ENCODE peak calls at places on chromosomes 16 and 17, in ten cellular contexts. One of them, this sample, is unnamed.

GRCh38 chr17:80790021-80790765 is 201.4 kb upstream of the CHMP6 start:
- DNase-seq in stimulated activated CD4-positive, alpha-beta T cell treated with anti-CD3 and anti-CD28 coated beads, Interleukin-1b, Interleukin-23, amount 100 ng/mL, for 1 hour: no peak
- DNase-seq in AG09319: no peak
- DNase-seq in tibial nerve: no peak
- DNase-seq in foreskin fibroblast: no peak
- DNase-seq in CD8-positive, alpha-beta T cell: peak
- DNase-seq in Calu3: no peak
- DNase-seq in cardiac muscle cell: no peak
- DNase-seq in fibroblast of pulmonary artery: peak
- DNase-seq in SW 1271: no peak
- DNase-seq in this sample: no peak

GRCh38 chr16:52497067-52497816 is 49.7 kb downstream of the TOX3 start:
- DNase-seq in tibial nerve: no peak
- DNase-seq in stimulated activated CD4-positive, alpha-beta T cell treated with anti-CD3 and anti-CD28 coated beads, Interleukin-1b, Interleukin-23, amount 100 ng/mL, for 1 hour: no peak
- DNase-seq in cardiac muscle cell: peak
- DNase-seq in fibroblast of pulmonary artery: peak
- DNase-seq in Calu3: no peak
- DNase-seq in CD8-positive, alpha-beta T cell: no peak
- DNase-seq in foreskin fibroblast: no peak
- DNase-seq in SW 1271: no peak
- DNase-seq in AG09319: no peak
- DNase-seq in this sample: no peak

GRCh38 chr17:42132941-42133340 is 10.3 kb downstream of the HSPB9 start:
- DNase-seq in foreskin fibroblast: peak
- DNase-seq in AG09319: peak
- DNase-seq in Calu3: peak
- DNase-seq in CD8-positive, alpha-beta T cell: no peak
- DNase-seq in cardiac muscle cell: no peak
- DNase-seq in SW 1271: no peak
- DNase-seq in stimulated activated CD4-positive, alpha-beta T cell treated with anti-CD3 and anti-CD28 coated beads, Interleukin-1b, Interleukin-23, amount 100 ng/mL, for 1 hour: no peak
- DNase-seq in tibial nerve: no peak
- DNase-seq in fibroblast of pulmonary artery: peak
- DNase-seq in this sample: no peak

GRCh38 chr16:7137560-7138330 is 194.9 kb upstream of the RBFOX1 start:
- DNase-seq in fibroblast of pulmonary artery: no peak
- DNase-seq in AG09319: no peak
- DNase-seq in cardiac muscle cell: no peak
- DNase-seq in stimulated activated CD4-positive, alpha-beta T cell treated with anti-CD3 and anti-CD28 coated beads, Interleukin-1b, Interleukin-23, amount 100 ng/mL, for 1 hour: no peak
- DNase-seq in CD8-positive, alpha-beta T cell: no peak
- DNase-seq in SW 1271: no peak
- DNase-seq in foreskin fibroblast: no peak
- DNase-seq in Calu3: no peak
- DNase-seq in tibial nerve: no peak
- DNase-seq in this sample: no peak

GRCh38 chr16:20611350-20611902 is 35.3 kb upstream of the ACSM2B start:
- DNase-seq in stimulated activated CD4-positive, alpha-beta T cell treated with anti-CD3 and anti-CD28 coated beads, Interleukin-1b, Interleukin-23, amount 100 ng/mL, for 1 hour: no peak
- DNase-seq in fibroblast of pulmonary artery: no peak
- DNase-seq in Calu3: no peak
- DNase-seq in cardiac muscle cell: no peak
- DNase-seq in tibial nerve: no peak
- DNase-seq in foreskin fibroblast: no peak
- DNase-seq in AG09319: no peak
- DNase-seq in SW 1271: no peak
- DNase-seq in CD8-positive, alpha-beta T cell: no peak
- DNase-seq in this sample: no peak

GRCh38 chr16:31842864-31843263 is 30.7 kb upstream of the ZNF267 start:
- DNase-seq in CD8-positive, alpha-beta T cell: no peak
- DNase-seq in stimulated activated CD4-positive, alpha-beta T cell treated with anti-CD3 and anti-CD28 coated beads, Interleukin-1b, Interleukin-23, amount 100 ng/mL, for 1 hour: no peak
- DNase-seq in fibroblast of pulmonary artery: no peak
- DNase-seq in cardiac muscle cell: no peak
- DNase-seq in Calu3: no peak
- DNase-seq in AG09319: no peak
- DNase-seq in SW 1271: no peak
- DNase-seq in tibial nerve: no peak
- DNase-seq in foreskin fibroblast: no peak
- DNase-seq in this sample: no peak

GRCh38 chr16:75579435-75579834 is 13.3 kb downstream of the GABARAPL2 start:
- DNase-seq in foreskin fibroblast: no peak
- DNase-seq in cardiac muscle cell: no peak
- DNase-seq in Calu3: no peak
- DNase-seq in fibroblast of pulmonary artery: no peak
- DNase-seq in SW 1271: no peak
- DNase-seq in AG09319: no peak
- DNase-seq in stimulated activated CD4-positive, alpha-beta T cell treated with anti-CD3 and anti-CD28 coated beads, Interleukin-1b, Interleukin-23, amount 100 ng/mL, for 1 hour: no peak
- DNase-seq in CD8-positive, alpha-beta T cell: no peak
- DNase-seq in tibial nerve: no peak
- DNase-seq in this sample: no peak

GRCh38 chr16:27408012-27408601 is 6.1 kb downstream of the IL21R start:
- DNase-seq in AG09319: no peak
- DNase-seq in CD8-positive, alpha-beta T cell: no peak
- DNase-seq in fibroblast of pulmonary artery: peak
- DNase-seq in stimulated activated CD4-positive, alpha-beta T cell treated with anti-CD3 and anti-CD28 coated beads, Interleukin-1b, Interleukin-23, amount 100 ng/mL, for 1 hour: no peak
- DNase-seq in Calu3: no peak
- DNase-seq in SW 1271: peak
- DNase-seq in tibial nerve: no peak
- DNase-seq in cardiac muscle cell: no peak
- DNase-seq in foreskin fibroblast: peak
- DNase-seq in this sample: no peak

GRCh38 chr17:20089795-20090547 is 80.8 kb downstream of the SPECC1 start:
- DNase-seq in tibial nerve: no peak
- DNase-seq in CD8-positive, alpha-beta T cell: no peak
- DNase-seq in foreskin fibroblast: no peak
- DNase-seq in Calu3: no peak
- DNase-seq in fibroblast of pulmonary artery: no peak
- DNase-seq in stimulated activated CD4-positive, alpha-beta T cell treated with anti-CD3 and anti-CD28 coated beads, Interleukin-1b, Interleukin-23, amount 100 ng/mL, for 1 hour: no peak
- DNase-seq in cardiac muscle cell: no peak
- DNase-seq in SW 1271: no peak
- DNase-seq in AG09319: no peak
- DNase-seq in this sample: no peak

GRCh38 chr16:8720080-8720966 is 45.9 kb downstream of the ABAT start:
- DNase-seq in cardiac muscle cell: peak
- DNase-seq in fibroblast of pulmonary artery: no peak
- DNase-seq in foreskin fibroblast: no peak
- DNase-seq in AG09319: no peak
- DNase-seq in SW 1271: no peak
- DNase-seq in CD8-positive, alpha-beta T cell: no peak
- DNase-seq in tibial nerve: no peak
- DNase-seq in Calu3: no peak
- DNase-seq in stimulated activated CD4-positive, alpha-beta T cell treated with anti-CD3 and anti-CD28 coated beads, Interleukin-1b, Interleukin-23, amount 100 ng/mL, for 1 hour: no peak
- DNase-seq in this sample: no peak

GRCh38 chr16:2296662-2297505 is 29.0 kb upstream of the RNPS1 start:
- DNase-seq in fibroblast of pulmonary artery: peak
- DNase-seq in tibial nerve: no peak
- DNase-seq in stimulated activated CD4-positive, alpha-beta T cell treated with anti-CD3 and anti-CD28 coated beads, Interleukin-1b, Interleukin-23, amount 100 ng/mL, for 1 hour: no peak
- DNase-seq in Calu3: peak
- DNase-seq in AG09319: no peak
- DNase-seq in SW 1271: no peak
- DNase-seq in foreskin fibroblast: peak
- DNase-seq in CD8-positive, alpha-beta T cell: no peak
- DNase-seq in cardiac muscle cell: peak
- DNase-seq in this sample: no peak

GRCh38 chr17:1049446-1050225 is 52.7 kb downstream of the TIMM22 start:
- DNase-seq in fibroblast of pulmonary artery: no peak
- DNase-seq in tibial nerve: no peak
- DNase-seq in foreskin fibroblast: no peak
- DNase-seq in cardiac muscle cell: no peak
- DNase-seq in SW 1271: no peak
- DNase-seq in stimulated activated CD4-positive, alpha-beta T cell treated with anti-CD3 and anti-CD28 coated beads, Interleukin-1b, Interleukin-23, amount 100 ng/mL, for 1 hour: no peak
- DNase-seq in CD8-positive, alpha-beta T cell: no peak
- DNase-seq in AG09319: no peak
- DNase-seq in Calu3: no peak
- DNase-seq in this sample: no peak

GRCh38 chr17:80264048-80264792 is 3.6 kb downstream of the RNF213 start:
- DNase-seq in fibroblast of pulmonary artery: no peak
- DNase-seq in cardiac muscle cell: no peak
- DNase-seq in tibial nerve: no peak
- DNase-seq in Calu3: no peak
- DNase-seq in foreskin fibroblast: no peak
- DNase-seq in CD8-positive, alpha-beta T cell: peak
- DNase-seq in SW 1271: no peak
- DNase-seq in stimulated activated CD4-positive, alpha-beta T cell treated with anti-CD3 and anti-CD28 coated beads, Interleukin-1b, Interleukin-23, amount 100 ng/mL, for 1 hour: no peak
- DNase-seq in AG09319: no peak
- DNase-seq in this sample: no peak

GRCh38 chr16:85112364-85112763 is at the start of gene CIBAR2:
- DNase-seq in tibial nerve: no peak
- DNase-seq in SW 1271: no peak
- DNase-seq in CD8-positive, alpha-beta T cell: no peak
- DNase-seq in foreskin fibroblast: no peak
- DNase-seq in stimulated activated CD4-positive, alpha-beta T cell treated with anti-CD3 and anti-CD28 coated beads, Interleukin-1b, Interleukin-23, amount 100 ng/mL, for 1 hour: no peak
- DNase-seq in Calu3: peak
- DNase-seq in AG09319: no peak
- DNase-seq in fibroblast of pulmonary artery: no peak
- DNase-seq in cardiac muscle cell: no peak
- DNase-seq in this sample: no peak

GRCh38 chr16:87722590-87723223 is 43.1 kb downstream of the KLHDC4 start:
- DNase-seq in foreskin fibroblast: no peak
- DNase-seq in SW 1271: no peak
- DNase-seq in tibial nerve: no peak
- DNase-seq in CD8-positive, alpha-beta T cell: no peak
- DNase-seq in AG09319: no peak
- DNase-seq in stimulated activated CD4-positive, alpha-beta T cell treated with anti-CD3 and anti-CD28 coated beads, Interleukin-1b, Interleukin-23, amount 100 ng/mL, for 1 hour: no peak
- DNase-seq in Calu3: no peak
- DNase-seq in fibroblast of pulmonary artery: no peak
- DNase-seq in cardiac muscle cell: no peak
- DNase-seq in this sample: no peak

GRCh38 chr17:75228847-75229246 is 23.4 kb downstream of the NUP85 start:
- DNase-seq in AG09319: no peak
- DNase-seq in foreskin fibroblast: no peak
- DNase-seq in CD8-positive, alpha-beta T cell: no peak
- DNase-seq in tibial nerve: no peak
- DNase-seq in stimulated activated CD4-positive, alpha-beta T cell treated with anti-CD3 and anti-CD28 coated beads, Interleukin-1b, Interleukin-23, amount 100 ng/mL, for 1 hour: no peak
- DNase-seq in fibroblast of pulmonary artery: no peak
- DNase-seq in cardiac muscle cell: no peak
- DNase-seq in Calu3: no peak
- DNase-seq in SW 1271: no peak
- DNase-seq in this sample: no peak

GRCh38 chr17:79942591-79943353 is 92.9 kb downstream of the TBC1D16 start:
- DNase-seq in foreskin fibroblast: peak
- DNase-seq in SW 1271: no peak
- DNase-seq in cardiac muscle cell: no peak
- DNase-seq in CD8-positive, alpha-beta T cell: no peak
- DNase-seq in stimulated activated CD4-positive, alpha-beta T cell treated with anti-CD3 and anti-CD28 coated beads, Interleukin-1b, Interleukin-23, amount 100 ng/mL, for 1 hour: no peak
- DNase-seq in Calu3: no peak
- DNase-seq in AG09319: no peak
- DNase-seq in tibial nerve: no peak
- DNase-seq in fibroblast of pulmonary artery: no peak
- DNase-seq in this sample: peak

GRCh38 chr17:72580321-72581127 is 459.7 kb downstream of the SOX9 start:
- DNase-seq in AG09319: no peak
- DNase-seq in CD8-positive, alpha-beta T cell: no peak
- DNase-seq in foreskin fibroblast: no peak
- DNase-seq in Calu3: no peak
- DNase-seq in fibroblast of pulmonary artery: no peak
- DNase-seq in tibial nerve: no peak
- DNase-seq in stimulated activated CD4-positive, alpha-beta T cell treated with anti-CD3 and anti-CD28 coated beads, Interleukin-1b, Interleukin-23, amount 100 ng/mL, for 1 hour: no peak
- DNase-seq in cardiac muscle cell: no peak
- DNase-seq in SW 1271: no peak
- DNase-seq in this sample: no peak

GRCh38 chr17:19411641-19412040 is 609 bp downstream of the RNF112 start:
- DNase-seq in CD8-positive, alpha-beta T cell: no peak
- DNase-seq in foreskin fibroblast: no peak
- DNase-seq in SW 1271: no peak
- DNase-seq in tibial nerve: no peak
- DNase-seq in AG09319: no peak
- DNase-seq in cardiac muscle cell: no peak
- DNase-seq in Calu3: no peak
- DNase-seq in fibroblast of pulmonary artery: no peak
- DNase-seq in stimulated activated CD4-positive, alpha-beta T cell treated with anti-CD3 and anti-CD28 coated beads, Interleukin-1b, Interleukin-23, amount 100 ng/mL, for 1 hour: no peak
- DNase-seq in this sample: no peak

GRCh38 chr17:15309793-15310192 is 31.6 kb downstream of the TEKT3 start:
- DNase-seq in AG09319: no peak
- DNase-seq in foreskin fibroblast: no peak
- DNase-seq in tibial nerve: no peak
- DNase-seq in fibroblast of pulmonary artery: no peak
- DNase-seq in SW 1271: no peak
- DNase-seq in CD8-positive, alpha-beta T cell: no peak
- DNase-seq in stimulated activated CD4-positive, alpha-beta T cell treated with anti-CD3 and anti-CD28 coated beads, Interleukin-1b, Interleukin-23, amount 100 ng/mL, for 1 hour: no peak
- DNase-seq in Calu3: no peak
- DNase-seq in cardiac muscle cell: no peak
- DNase-seq in this sample: no peak

GRCh38 chr16:922051-922450 is 48.7 kb downstream of the LMF1 start:
- DNase-seq in cardiac muscle cell: no peak
- DNase-seq in AG09319: no peak
- DNase-seq in fibroblast of pulmonary artery: no peak
- DNase-seq in SW 1271: no peak
- DNase-seq in CD8-positive, alpha-beta T cell: no peak
- DNase-seq in Calu3: no peak
- DNase-seq in tibial nerve: no peak
- DNase-seq in stimulated activated CD4-positive, alpha-beta T cell treated with anti-CD3 and anti-CD28 coated beads, Interleukin-1b, Interleukin-23, amount 100 ng/mL, for 1 hour: no peak
- DNase-seq in foreskin fibroblast: no peak
- DNase-seq in this sample: no peak

GRCh38 chr17:962650-963049 is 16.9 kb downstream of the NXN start:
- DNase-seq in foreskin fibroblast: no peak
- DNase-seq in AG09319: no peak
- DNase-seq in Calu3: no peak
- DNase-seq in tibial nerve: no peak
- DNase-seq in CD8-positive, alpha-beta T cell: no peak
- DNase-seq in fibroblast of pulmonary artery: no peak
- DNase-seq in SW 1271: no peak
- DNase-seq in stimulated activated CD4-positive, alpha-beta T cell treated with anti-CD3 and anti-CD28 coated beads, Interleukin-1b, Interleukin-23, amount 100 ng/mL, for 1 hour: no peak
- DNase-seq in cardiac muscle cell: peak
- DNase-seq in this sample: no peak

GRCh38 chr17:45579529-45580495 is 89.3 kb upstream of the PLEKHM1 start:
- DNase-seq in SW 1271: no peak
- DNase-seq in cardiac muscle cell: peak
- DNase-seq in stimulated activated CD4-positive, alpha-beta T cell treated with anti-CD3 and anti-CD28 coated beads, Interleukin-1b, Interleukin-23, amount 100 ng/mL, for 1 hour: no peak
- DNase-seq in Calu3: no peak
- DNase-seq in tibial nerve: no peak
- DNase-seq in fibroblast of pulmonary artery: no peak
- DNase-seq in CD8-positive, alpha-beta T cell: no peak
- DNase-seq in AG09319: no peak
- DNase-seq in foreskin fibroblast: no peak
- DNase-seq in this sample: no peak

GRCh38 chr17:3770471-3770870 is 30.5 kb downstream of the ITGAE start:
- DNase-seq in AG09319: no peak
- DNase-seq in stimulated activated CD4-positive, alpha-beta T cell treated with anti-CD3 and anti-CD28 coated beads, Interleukin-1b, Interleukin-23, amount 100 ng/mL, for 1 hour: no peak
- DNase-seq in foreskin fibroblast: no peak
- DNase-seq in cardiac muscle cell: no peak
- DNase-seq in Calu3: no peak
- DNase-seq in CD8-positive, alpha-beta T cell: peak
- DNase-seq in SW 1271: no peak
- DNase-seq in fibroblast of pulmonary artery: no peak
- DNase-seq in tibial nerve: no peak
- DNase-seq in this sample: no peak

GRCh38 chr17:46790216-46790615 is 28.3 kb downstream of the WNT3 start:
- DNase-seq in foreskin fibroblast: no peak
- DNase-seq in Calu3: no peak
- DNase-seq in CD8-positive, alpha-beta T cell: no peak
- DNase-seq in tibial nerve: no peak
- DNase-seq in stimulated activated CD4-positive, alpha-beta T cell treated with anti-CD3 and anti-CD28 coated beads, Interleukin-1b, Interleukin-23, amount 100 ng/mL, for 1 hour: no peak
- DNase-seq in AG09319: no peak
- DNase-seq in SW 1271: no peak
- DNase-seq in fibroblast of pulmonary artery: no peak
- DNase-seq in cardiac muscle cell: no peak
- DNase-seq in this sample: no peak

GRCh38 chr16:81417210-81417609 is 27.4 kb upstream of the CMIP start:
- DNase-seq in tibial nerve: no peak
- DNase-seq in foreskin fibroblast: no peak
- DNase-seq in SW 1271: no peak
- DNase-seq in Calu3: no peak
- DNase-seq in stimulated activated CD4-positive, alpha-beta T cell treated with anti-CD3 and anti-CD28 coated beads, Interleukin-1b, Interleukin-23, amount 100 ng/mL, for 1 hour: no peak
- DNase-seq in cardiac muscle cell: no peak
- DNase-seq in AG09319: no peak
- DNase-seq in fibroblast of pulmonary artery: no peak
- DNase-seq in CD8-positive, alpha-beta T cell: no peak
- DNase-seq in this sample: no peak